ENCODE peak calls at places on chromosome 6, in ten cellular contexts. U is esophagus squamous epithelium, M is transverse colon, J is IMR-90, O is uterus, F is right lobe of liver, T is GM12892, N is stomach, K is A549, G is breast epithelium. A is an unnamed sample.

GRCh38 chr6:72787521-72788031 is 165.7 kb downstream of the KCNQ5 start:
- DNase-seq in U (no peak), M (no peak), J (peak; percentile 78), O (no peak), F (no peak), T (no peak), N (no peak), K (peak; percentile 7), G (no peak), A (no peak)

GRCh38 chr6:110378552-110378951 is 20.4 kb upstream of the METTL24 start:
- DNase-seq in U (no peak), M (no peak), J (no peak), O (no peak), F (no peak), T (no peak), N (no peak), K (no peak), G (no peak), A (no peak)

GRCh38 chr6:4883298-4883697 is 107.1 kb downstream of the CDYL start:
- DNase-seq in U (no peak), M (no peak), J (no peak), O (no peak), F (no peak), T (no peak), N (peak; percentile 74), K (no peak), G (no peak), A (no peak)

GRCh38 chr6:17278289-17279061 is 2.7 kb upstream of the RBM24 start:
- DNase-seq in U (no peak), M (no peak), J (peak; percentile 64), O (no peak), F (no peak), T (no peak), N (no peak), K (no peak), G (no peak), A (no peak)

GRCh38 chr6:14664112-14664592 is 546.6 kb downstream of the CD83 start:
- DNase-seq in U (no peak), M (no peak), J (peak; percentile 56), O (no peak), F (no peak), T (no peak), N (no peak), K (no peak), G (no peak), A (no peak)

GRCh38 chr6:3294921-3295871 is 36.4 kb downstream of the PSMG4 start:
- DNase-seq in U (no peak), M (no peak), J (no peak), O (no peak), F (peak; percentile 61), T (no peak), N (no peak), K (no peak), G (no peak), A (no peak)

GRCh38 chr6:29527564-29527963 is 32.0 kb downstream of the UBD start:
- DNase-seq in U (no peak), M (no peak), J (no peak), O (no peak), F (no peak), T (no peak), N (no peak), K (no peak), G (no peak), A (no peak)

GRCh38 chr6:110180228-110181008 is at the start of gene CDC40:
- DNase-seq in U (no peak), M (peak; percentile 59), J (no peak), O (peak; percentile 65), F (peak; percentile 79), T (peak; percentile 28), N (peak; percentile 50), K (peak; percentile 44), G (peak; percentile 28), A (peak; percentile 86)

GRCh38 chr6:32941412-32941784 is 570 bp upstream of the HLA-DMB start:
- DNase-seq in U (no peak), M (peak; percentile 32), J (no peak), O (no peak), F (no peak), T (no peak), N (no peak), K (no peak), G (no peak), A (no peak)

GRCh38 chr6:166822609-166823008 is 133.7 kb downstream of the RNASET2 start:
- DNase-seq in U (no peak), M (no peak), J (no peak), O (no peak), F (no peak), T (no peak), N (no peak), K (no peak), G (no peak), A (no peak)

GRCh38 chr6:48978016-48978415 is 485.0 kb downstream of the MMUT start:
- DNase-seq in U (no peak), M (no peak), J (peak; percentile 78), O (no peak), F (no peak), T (no peak), N (no peak), K (no peak), G (no peak), A (no peak)

GRCh38 chr6:138682722-138683521 is 90.6 kb upstream of the CCDC28A start:
- DNase-seq in U (no peak), M (no peak), J (peak; percentile 86), O (no peak), F (no peak), T (no peak), N (no peak), K (no peak), G (no peak), A (no peak)

DNA sequence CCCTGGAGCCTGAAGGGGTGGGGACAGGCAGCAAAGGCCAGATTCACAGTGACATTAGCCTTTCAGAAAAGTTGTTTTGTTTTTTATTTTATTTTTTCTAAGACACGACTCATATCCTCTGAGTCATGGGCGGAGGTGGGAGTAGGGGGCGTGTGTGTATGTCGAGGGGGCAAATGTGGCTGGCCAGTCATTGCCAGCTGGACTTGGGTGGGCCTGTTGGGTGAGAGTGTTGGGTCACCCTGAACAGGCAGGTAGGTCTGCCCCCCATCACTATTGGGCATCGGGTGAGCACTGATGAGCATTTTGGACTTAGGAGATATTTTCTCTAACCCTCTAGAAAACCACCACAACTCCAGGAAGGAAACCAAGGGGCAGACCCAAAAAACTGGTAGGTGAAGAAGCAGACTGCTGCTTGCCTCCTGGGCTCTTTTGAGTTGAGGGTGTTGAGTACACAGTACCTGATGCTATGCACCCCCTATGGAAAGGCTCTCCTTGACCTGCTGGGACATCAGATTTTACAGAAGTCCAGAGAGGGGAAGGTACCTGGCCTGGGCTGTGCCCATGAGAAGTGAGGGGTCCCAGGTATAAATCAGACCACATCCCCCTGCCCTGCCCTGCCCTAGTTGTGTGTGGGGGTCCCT is 5.6 kb downstream of the SMIM29 start:
- DNase-seq in U (no peak), M (no peak), J (peak; percentile 77), O (no peak), F (peak; percentile 33), T (no peak), N (no peak), K (no peak), G (no peak), A (peak; percentile 50)
- TF ChIP-seq POLR2A in U (no peak), M (no peak), J (no peak), O (no peak), F (no peak), T (no peak), N (no peak), K (no peak), G (no peak), A (no peak)

GRCh38 chr6:43228951-43229802 is at the start of gene DNPH1:
- DNase-seq in U (no peak), M (peak; percentile 82), J (peak; percentile 48), O (peak; percentile 83), F (peak; percentile 83), T (peak; percentile 81), N (peak; percentile 81), K (peak; percentile 53), G (peak; percentile 68), A (peak; percentile 79)
- TF ChIP-seq POLR2A in U (no peak), M (peak; percentile 21), J (no peak), O (peak; percentile 45), F (peak; percentile 52), T (peak; percentile 72), N (no peak), K (peak; percentile 61), G (no peak), A (peak; percentile 56)

GRCh38 chr6:144284753-144285547 is at the start of gene UTRN:
- DNase-seq in U (peak; percentile 13), M (peak; percentile 80), J (peak; percentile 79), O (peak; percentile 80), F (peak; percentile 85), T (peak; percentile 46), N (peak; percentile 75), K (peak; percentile 57), G (peak; percentile 47), A (peak; percentile 46)
- TF ChIP-seq POLR2A in U (no peak), M (peak; percentile 72), J (no peak), O (peak; percentile 62), F (peak; percentile 41), T (no peak), N (no peak), K (no peak), G (peak; percentile 26), A (no peak)

DNA sequence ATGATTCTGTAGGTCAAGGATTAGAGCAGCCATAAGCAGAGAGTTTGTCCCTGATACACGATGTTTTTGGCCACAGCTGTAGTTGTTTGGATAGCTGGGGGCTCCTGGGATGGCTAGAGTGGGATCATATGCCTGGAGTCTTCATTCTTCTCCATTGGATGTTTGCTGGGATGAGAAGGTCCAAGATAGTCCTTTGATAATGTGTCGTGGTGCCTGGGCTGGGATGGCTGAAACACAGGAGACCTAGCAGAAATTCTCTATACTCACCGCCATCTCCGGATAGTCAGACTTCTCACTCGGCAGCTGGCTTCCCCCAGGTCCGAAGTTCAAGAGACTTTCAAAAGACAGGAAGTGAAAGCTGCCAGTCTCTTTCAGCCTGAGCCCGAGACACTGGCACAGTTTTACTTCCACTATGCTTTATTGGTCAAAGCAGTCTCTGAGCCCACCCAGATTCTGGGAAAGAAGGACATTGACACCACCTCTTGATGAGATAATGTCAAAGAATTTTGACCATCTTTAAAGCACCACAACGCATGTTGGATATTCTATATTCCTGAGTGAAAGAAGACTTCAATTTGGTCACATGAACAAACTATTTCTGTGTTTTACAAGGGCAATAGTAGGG is 16.0 kb downstream of the MARCKS start:
- DNase-seq in U (peak; percentile 15), M (peak; percentile 88), J (no peak), O (no peak), F (peak; percentile 80), T (no peak), N (peak; percentile 76), K (peak; percentile 8), G (no peak), A (no peak)
- TF ChIP-seq POLR2A in U (no peak), M (peak; percentile 74), J (no peak), O (no peak), F (peak; percentile 73), T (peak; percentile 28), N (no peak), K (no peak), G (no peak), A (no peak)

A was measured in erythroblast.